ENCODE peak calls at places on chromosomes 5 and 9, in five cellular contexts. G is fibroblast of lung, Y is bronchial epithelial cell, U is right lobe of liver, O is brain microvascular endothelial cell. X is an unnamed sample.

GRCh38 chr5:138033275-138033808 is 463 bp upstream of the FAM13B start:
- DNase-seq in G (peak), Y (no peak), U (no peak), O (no peak), X (no peak)

GRCh38 chr9:96420468-96421219 is 2.5 kb upstream of the ZNF367 start:
- DNase-seq in G (peak), Y (peak), U (peak), O (peak), X (peak)

GRCh38 chr5:112179290-112179689 is 239.8 kb downstream of the EPB41L4A start:
- DNase-seq in G (no peak), Y (no peak), U (no peak), O (no peak), X (no peak)

GRCh38 chr9:18238254-18238653 is 235.7 kb upstream of the ADAMTSL1 start:
- DNase-seq in G (peak), Y (peak), U (no peak), O (peak), X (peak)

GRCh38 chr5:171897231-171897630 is 109.2 kb downstream of the FBXW11 start:
- DNase-seq in G (no peak), Y (no peak), U (no peak), O (no peak), X (no peak)

GRCh38 chr5:66518753-66519152 is 77.4 kb upstream of the MAST4 start:
- DNase-seq in G (peak), Y (peak), U (no peak), O (peak), X (no peak)

GRCh38 chr5:59036274-59036961 is 453.5 kb downstream of the RAB3C start:
- DNase-seq in G (peak), Y (peak), U (no peak), O (peak), X (peak)

GRCh38 chr5:1257841-1258240 is 32.7 kb downstream of the SLC6A18 start:
- DNase-seq in G (no peak), Y (no peak), U (no peak), O (no peak), X (no peak)

GRCh38 chr5:153489611-153490010 is 859 bp upstream of the GRIA1 start:
- DNase-seq in G (peak), Y (peak), U (no peak), O (no peak), X (peak)

GRCh38 chr5:134851307-134851923 is 5.6 kb downstream of the C5orf24 start:
- DNase-seq in G (peak), Y (peak), U (no peak), O (peak), X (peak)

GRCh38 chr5:146005264-146005663 is 68.9 kb downstream of the SH3RF2 start:
- DNase-seq in G (no peak), Y (no peak), U (no peak), O (no peak), X (no peak)

GRCh38 chr5:175658299-175659145 is 651 bp downstream of the HRH2 start:
- DNase-seq in G (no peak), Y (no peak), U (no peak), O (no peak), X (no peak)
- TF ChIP-seq CTCF in G (no peak), Y (no peak), U (no peak), O (no peak), X (no peak)

GRCh38 chr5:97224112-97224750 is 41.2 kb upstream of the RIOK2 start:
- DNase-seq in G (peak), Y (peak), U (no peak), O (no peak), X (peak)
- H3K4me3 ChIP-seq in G (no peak), Y (no peak), U (no peak), O (no peak), X (no peak)

DNA sequence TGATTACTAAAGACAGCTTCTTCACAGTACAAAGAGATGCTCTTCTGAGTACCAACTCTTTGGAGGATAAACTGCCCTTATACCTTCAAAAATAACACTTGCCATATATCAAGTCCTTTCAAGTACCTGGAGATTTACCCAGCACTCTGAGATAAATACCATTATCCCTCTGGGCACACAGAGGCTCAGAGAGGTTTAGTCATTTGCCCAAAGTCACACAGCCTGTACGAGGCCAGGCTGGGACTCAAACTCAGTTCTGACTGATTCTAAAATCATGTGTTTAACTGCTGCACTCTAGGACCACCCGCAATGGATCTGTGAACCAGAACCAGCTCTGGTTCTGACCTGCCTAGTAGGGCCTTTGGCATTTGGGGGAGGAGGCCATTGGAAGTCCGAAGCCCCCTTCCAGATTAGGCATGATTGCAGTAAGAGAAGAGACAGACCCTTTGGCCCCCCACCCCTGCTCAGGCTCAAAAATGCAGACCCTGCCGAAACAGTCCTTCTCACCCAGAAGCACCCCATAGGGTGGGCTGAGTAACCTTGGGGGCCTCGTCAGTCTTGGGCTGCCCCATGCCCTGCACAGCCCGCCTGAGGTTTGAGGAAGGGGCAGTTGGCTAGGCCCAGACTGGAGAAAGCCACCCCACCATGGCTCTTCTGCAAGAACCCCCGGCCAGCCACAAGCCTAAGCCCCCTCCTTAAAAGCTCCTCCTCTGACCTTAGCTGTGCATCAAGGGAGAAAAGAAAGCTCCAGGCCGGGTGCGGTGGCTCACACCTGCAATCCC is 32.8 kb upstream of the IL17B start:
- DNase-seq in G (no peak), Y (no peak), U (no peak), O (no peak), X (no peak)
- TF ChIP-seq CTCF in G (no peak), Y (no peak), U (no peak), O (no peak), X (no peak)

DNA sequence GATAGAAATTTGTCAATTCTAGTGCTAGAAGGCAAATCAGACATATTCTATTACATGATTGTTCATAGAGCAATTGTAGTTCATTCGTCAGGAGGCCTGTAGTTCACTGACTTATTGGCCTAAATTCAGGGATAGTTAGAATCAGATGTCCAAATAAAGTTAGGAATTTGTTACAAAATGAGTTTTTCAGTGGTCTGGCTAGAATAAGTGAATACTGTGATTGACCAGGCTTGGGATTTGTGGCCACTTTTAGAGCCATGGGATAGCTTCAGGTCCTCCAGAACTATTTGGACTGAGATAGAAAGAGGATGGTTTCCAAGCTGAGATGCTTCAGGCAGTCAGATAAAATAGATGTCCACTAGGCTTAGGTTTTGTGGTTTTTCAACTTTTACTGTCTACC is 199.1 kb upstream of the MPDZ start:
- DNase-seq in G (peak), Y (no peak), U (no peak), O (no peak), X (no peak)
- H3K4me3 ChIP-seq in G (no peak), Y (no peak), U (no peak), O (no peak), X (no peak)

GRCh38 chr5:90861843-90862586 is 303.4 kb downstream of the ADGRV1 start:
- DNase-seq in G (no peak), Y (peak), U (no peak), O (no peak), X (no peak)
- TF ChIP-seq CTCF in G (peak), Y (no peak), U (peak), O (peak), X (no peak)

GRCh38 chr5:132830436-132831094 is at the start of gene SHROOM1:
- DNase-seq in G (peak), Y (no peak), U (peak), O (no peak), X (peak)
- H3K4me3 ChIP-seq in G (peak), Y (peak), U (peak), O (peak), X (peak)